ENCODE peak calls at places on chromosome 20, in five cellular contexts. O is pancreas; S is mammary epithelial cell; B is astrocyte of the spinal cord; V is CD8-positive, alpha-beta T cell. P is an unnamed sample.

GRCh38 chr20:11901127-11901526 is 16.6 kb upstream of the BTBD3 start:
- DNase-seq in O (no peak), S (peak; percentile 92), V (no peak), B (peak; percentile 88), P (peak; percentile 84)

GRCh38 chr20:32485770-32486248 is 99.3 kb downstream of the NOL4L start:
- DNase-seq in B (no peak), S (no peak), O (no peak), V (no peak), P (no peak)

GRCh38 chr20:8079976-8080375 is 52.1 kb upstream of the PLCB1 start:
- DNase-seq in V (no peak), B (no peak), O (no peak), S (no peak), P (no peak)

GRCh38 chr20:24779166-24779565 is 169.9 kb upstream of the CST7 start:
- DNase-seq in B (peak; percentile 23), O (no peak), S (no peak), V (no peak), P (no peak)

GRCh38 chr20:40493071-40493470 is 196.0 kb downstream of the MAFB start:
- DNase-seq in V (no peak), O (no peak), S (peak; percentile 28), B (peak; percentile 69), P (peak; percentile 52)

GRCh38 chr20:17189976-17190710 is 36.7 kb upstream of the PCSK2 start:
- DNase-seq in O (no peak), S (no peak), B (no peak), V (no peak), P (no peak)

GRCh38 chr20:62186887-62187866 is 4.3 kb downstream of the MTG2 start:
- DNase-seq in V (no peak), S (no peak), B (no peak), O (no peak), P (no peak)

GRCh38 chr20:53547664-53548239 is 45.9 kb downstream of the ZNF217 start:
- DNase-seq in B (peak; percentile 69), S (peak; percentile 41), O (peak; percentile 26), V (no peak), P (peak; percentile 48)

GRCh38 chr20:46194409-46194808 is 76.3 kb downstream of the CD40 start:
- DNase-seq in S (no peak), B (no peak), O (no peak), V (no peak), P (no peak)

GRCh38 chr20:43389839-43390626 is 67.7 kb upstream of the SRSF6 start:
- DNase-seq in S (no peak), B (no peak), V (no peak), O (no peak), P (no peak)

GRCh38 chr20:41446471-41446870 is 79.9 kb upstream of the EMILIN3 start:
- DNase-seq in V (no peak), B (no peak), S (no peak), O (no peak), P (no peak)

GRCh38 chr20:1861347-1861987 is 33.7 kb upstream of the SIRPA start:
- DNase-seq in O (no peak), S (peak; percentile 20), V (no peak), B (peak; percentile 24), P (peak; percentile 71)

GRCh38 chr20:37755665-37756064 is 61.8 kb downstream of the CTNNBL1 start:
- DNase-seq in B (no peak), V (no peak), O (no peak), S (no peak), P (no peak)

GRCh38 chr20:23128461-23129125 is 42.5 kb upstream of the CD93 start:
- DNase-seq in S (no peak), B (no peak), O (no peak), V (no peak), P (no peak)

GRCh38 chr20:46951405-46951804 is 56.8 kb downstream of the EYA2 start:
- DNase-seq in V (no peak), S (peak; percentile 85), B (peak; percentile 50), O (no peak), P (peak; percentile 37)

GRCh38 chr20:23687986-23688385 is 852 bp downstream of the CST4 start:
- DNase-seq in V (no peak), S (no peak), B (no peak), O (no peak), P (no peak)

GRCh38 chr20:51594206-51594998 is 51.9 kb upstream of the NFATC2 start:
- DNase-seq in B (no peak), O (no peak), S (no peak), V (no peak), P (no peak)

GRCh38 chr20:3595541-3595940 is 67.7 kb downstream of the GFRA4 start:
- DNase-seq in V (no peak), B (no peak), S (no peak), O (no peak), P (no peak)

GRCh38 chr20:32828029-32828666 is 8.4 kb downstream of the MAPRE1 start:
- DNase-seq in V (no peak), B (peak; percentile 22), S (no peak), O (no peak), P (no peak)

GRCh38 chr20:47276856-47277541 is 79.5 kb downstream of the ZMYND8 start:
- DNase-seq in O (no peak), V (no peak), S (no peak), B (peak; percentile 84), P (peak; percentile 45)

GRCh38 chr20:57224641-57225138 is 41.8 kb downstream of the BMP7 start:
- DNase-seq in O (no peak), V (no peak), B (no peak), S (no peak), P (no peak)

GRCh38 chr20:60069626-60070025 is 111.4 kb downstream of the CDH26 start:
- DNase-seq in O (no peak), V (no peak), B (no peak), S (no peak), P (no peak)

GRCh38 chr20:61753196-61753942 is 312.3 kb downstream of the TAF4 start:
- DNase-seq in V (no peak), S (peak; percentile 32), B (peak; percentile 56), O (no peak), P (peak; percentile 18)

GRCh38 chr20:4081396-4081795 is 66.0 kb upstream of the RNF24 start:
- DNase-seq in O (no peak), S (no peak), B (no peak), V (no peak), P (no peak)

GRCh38 chr20:11912013-11912663 is 5.6 kb upstream of the BTBD3 start:
- DNase-seq in O (no peak), V (no peak), B (no peak), S (no peak), P (no peak)

GRCh38 chr20:57573176-57573575 is 12.3 kb downstream of the PCK1 start:
- DNase-seq in B (no peak), V (no peak), O (no peak), S (no peak), P (no peak)

GRCh38 chr20:19785173-19785799 is 27.2 kb downstream of the RIN2 start:
- DNase-seq in V (no peak), S (peak; percentile 21), B (peak; percentile 44), O (no peak), P (no peak)

GRCh38 chr20:30816182-30816645 is 441.2 kb upstream of the DEFB115 start:
- DNase-seq in O (no peak), V (no peak), B (no peak), S (no peak), P (no peak)

GRCh38 chr20:25361287-25361683 is 29.4 kb downstream of the ABHD12 start:
- DNase-seq in S (no peak), O (no peak), B (no peak), V (no peak), P (peak; percentile 40)

GRCh38 chr20:61520761-61521460 is 268.9 kb downstream of the CDH4 start:
- DNase-seq in V (no peak), S (no peak), O (no peak), B (peak; percentile 90), P (peak; percentile 9)

DNA sequence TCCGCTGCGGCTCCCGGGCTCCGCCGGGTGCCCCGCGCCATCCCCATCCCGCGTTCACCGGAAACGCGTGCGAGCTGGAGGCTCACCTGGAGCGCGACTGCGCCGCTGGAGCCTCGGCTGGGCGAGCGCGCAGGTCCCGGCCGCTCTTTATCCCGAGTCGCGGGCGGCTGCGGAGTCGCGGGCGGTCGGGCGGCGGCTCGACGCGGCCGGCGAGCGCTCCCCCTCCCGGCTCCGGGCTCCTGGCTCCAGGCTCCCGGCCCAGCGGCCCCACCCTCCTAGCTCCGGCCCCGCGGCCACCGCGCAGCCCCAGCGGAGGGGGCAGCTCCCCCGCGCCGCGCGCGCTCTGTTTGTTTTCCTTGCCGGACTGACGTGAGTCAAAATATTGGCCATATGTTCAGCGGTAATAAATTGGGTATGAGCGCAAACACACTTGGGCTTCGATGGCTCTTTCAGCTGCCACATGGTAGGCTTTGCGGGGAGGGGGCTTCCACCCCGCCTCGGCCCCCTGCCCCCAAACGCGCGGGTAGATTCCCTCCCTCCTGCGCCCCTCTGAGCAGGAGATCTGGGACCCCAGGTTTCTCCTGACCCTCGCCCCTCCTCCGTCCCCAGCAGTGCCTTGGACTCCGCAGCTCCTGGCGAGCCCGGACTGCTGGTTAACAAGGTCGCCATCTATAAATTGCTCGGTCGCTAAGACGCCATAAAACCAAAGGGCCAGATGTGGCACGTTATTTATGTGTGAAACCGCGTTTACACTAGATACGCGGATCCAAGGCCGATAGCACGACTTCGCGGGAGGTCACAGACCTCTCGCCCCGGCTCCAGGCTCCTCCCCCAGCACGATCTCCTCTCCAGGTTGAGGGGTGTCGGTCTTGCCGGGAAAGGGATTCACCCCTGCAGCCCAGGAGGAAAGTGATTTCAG is 8.9 kb upstream of the NKX2-2 start:
- DNase-seq in B (no peak), O (no peak), S (no peak), V (no peak), P (no peak)
- H3K4me3 ChIP-seq in B (no peak overlapping the region), O (no peak overlapping the region), S (no peak overlapping the region), V (no peak overlapping the region), P (no peak overlapping the region)

GRCh38 chr20:44475694-44476560 is at the start of gene TTPAL:
- DNase-seq in V (peak; percentile 83), B (peak; percentile 78), S (peak; percentile 88), O (peak; percentile 87), P (peak; percentile 54)
- TF ChIP-seq CTCF in V (peak; percentile 26), B (peak; percentile 25), S (peak; percentile 56), O (no peak), P (peak; percentile 47)

GRCh38 chr20:13199279-13199678 is 21.8 kb upstream of the ISM1 start:
- DNase-seq in B (no peak), V (no peak), O (no peak), S (no peak), P (no peak)

GRCh38 chr20:13205402-13205801 is 15.7 kb upstream of the ISM1 start:
- DNase-seq in S (peak; percentile 54), O (no peak), V (no peak), B (no peak), P (no peak)

GRCh38 chr20:13202553-13202952 is 18.5 kb upstream of the ISM1 start:
- DNase-seq in S (no peak), O (no peak), V (no peak), B (no peak), P (no peak)

GRCh38 chr20:13205848-13206434 is 15.1 kb upstream of the ISM1 start:
- DNase-seq in B (no peak), O (no peak), V (no peak), S (peak; percentile 61), P (no peak)

GRCh38 chr20:13200767-13201500 is 20.1 kb upstream of the ISM1 start:
- DNase-seq in B (no peak), V (no peak), S (no peak), O (no peak), P (no peak)
- H3K4me3 ChIP-seq in B (no peak overlapping the region), V (no peak overlapping the region), S (no peak overlapping the region), O (no peak overlapping the region), P (no peak overlapping the region)

DNA sequence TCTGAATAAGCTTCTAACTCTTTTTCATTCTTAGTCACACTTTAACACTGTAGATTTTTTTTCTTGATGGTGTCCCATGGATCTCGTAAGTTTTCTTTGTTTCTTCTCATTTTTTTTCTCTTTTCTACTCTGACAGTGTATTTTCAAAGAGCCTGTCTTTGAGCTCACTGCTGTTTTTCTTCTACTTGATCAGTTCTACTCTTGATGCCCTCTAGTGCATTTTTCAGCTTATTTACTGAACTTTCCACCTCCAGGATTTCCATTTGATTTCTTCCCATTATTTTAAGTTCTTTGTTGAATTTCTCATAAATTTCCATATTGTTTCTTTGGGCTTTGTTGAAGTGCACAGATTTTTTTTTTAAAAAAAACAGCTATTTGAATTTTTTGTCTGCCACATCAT is 2641.1 kb upstream of the DEFB115 start:
- DNase-seq in S (no peak), V (no peak), O (no peak), B (no peak), P (no peak)
- TF ChIP-seq CTCF in S (no peak), V (no peak), O (no peak), B (no peak), P (no peak)

P was measured in brain microvascular endothelial cell.